ENCODE peak calls at places on chromosomes 16 and 17, in nine cellular contexts. I, T, M, Z, O, V, Q, P and A are unnamed samples.
A peak's percentile ranks its signal among the peaks of the same experiment; 100 is the strongest.

GRCh38 chr16:75483222-75483621 is 12.0 kb downstream of the CHST6 start:
- DNase-seq in I (no peak), T (no peak), M (no peak), Z (no peak), O (no peak), V (peak; percentile 14), Q (no peak), P (no peak), A (no peak)

GRCh38 chr17:73291260-73291801 is 20.5 kb downstream of the CDC42EP4 start:
- DNase-seq in I (peak; percentile 88), T (no peak), M (no peak), Z (peak; percentile 68), O (no peak), V (peak; percentile 60), Q (no peak), P (peak; percentile 80), A (peak; percentile 89)

GRCh38 chr17:42119301-42119700 is 1.9 kb downstream of the KAT2A start:
- DNase-seq in I (no peak), T (no peak), M (no peak), Z (no peak), O (no peak), V (no peak), Q (no peak), P (no peak), A (no peak)

GRCh38 chr17:57892820-57893595 is 43.2 kb upstream of the MRPS23 start:
- DNase-seq in I (peak; percentile 93), T (peak; percentile 49), M (no peak), Z (no peak), O (no peak), V (peak; percentile 97), Q (peak; percentile 80), P (peak; percentile 93), A (peak; percentile 93)

GRCh38 chr17:16516594-16517018 is 24.6 kb upstream of the LRRC75A start:
- DNase-seq in I (peak; percentile 25), T (no peak), M (no peak), Z (no peak), O (no peak), V (no peak), Q (peak; percentile 54), P (no peak), A (peak; percentile 59)

GRCh38 chr16:30894540-30895368 is 877 bp upstream of the BCL7C start:
- DNase-seq in I (no peak), T (no peak), M (no peak), Z (no peak), O (no peak), V (no peak), Q (no peak), P (no peak), A (no peak)

GRCh38 chr17:79798296-79799173 is 1.7 kb upstream of the CBX8 start:
- DNase-seq in I (no peak), T (no peak), M (no peak), Z (no peak), O (no peak), V (no peak), Q (peak; percentile 63), P (peak; percentile 44), A (no peak)

GRCh38 chr16:9836118-9836736 is 346.0 kb downstream of the GRIN2A start:
- DNase-seq in I (no peak), T (no peak), M (no peak), Z (peak; percentile 10), O (no peak), V (no peak), Q (peak; percentile 68), P (no peak), A (peak; percentile 28)

GRCh38 chr16:23296994-23297393 is 5.1 kb upstream of the SCNN1B start:
- DNase-seq in I (no peak), T (no peak), M (no peak), Z (peak; percentile 57), O (no peak), V (no peak), Q (peak; percentile 16), P (no peak), A (no peak)

GRCh38 chr17:10631048-10631700 is 25.9 kb downstream of the MYH3 start:
- DNase-seq in I (no peak), T (no peak), M (no peak), Z (peak; percentile 66), O (no peak), V (no peak), Q (peak; percentile 50), P (no peak), A (peak; percentile 55)

GRCh38 chr17:45971698-45972141 is 27.3 kb upstream of the STH start:
- DNase-seq in I (no peak), T (no peak), M (no peak), Z (no peak), O (no peak), V (no peak), Q (peak; percentile 42), P (no peak), A (no peak)

GRCh38 chr17:4559851-4560820 is at the start of gene GGT6:
- DNase-seq in I (no peak), T (no peak), M (no peak), Z (no peak), O (no peak), V (no peak), Q (no peak), P (peak; percentile 44), A (no peak)

GRCh38 chr16:728131-728889 is 1.4 kb downstream of the HAGHL start:
- DNase-seq in I (peak; percentile 76), T (peak; percentile 83), M (no peak), Z (peak; percentile 88), O (peak; percentile 62), V (no peak), Q (peak; percentile 72), P (peak; percentile 78), A (peak; percentile 91)

GRCh38 chr16:88478889-88479794 is 26.1 kb downstream of the ZFPM1 start:
- DNase-seq in I (no peak), T (no peak), M (no peak), Z (peak; percentile 68), O (no peak), V (no peak), Q (no peak), P (no peak), A (no peak)

GRCh38 chr17:65078441-65079160 is 22.1 kb upstream of the GNA13 start:
- DNase-seq in I (no peak), T (no peak), M (no peak), Z (no peak), O (no peak), V (no peak), Q (no peak), P (no peak), A (peak; percentile 71)

GRCh38 chr17:49851387-49852291 is 3.8 kb upstream of the TAC4 start:
- DNase-seq in I (peak; percentile 84), T (peak; percentile 60), M (no peak), Z (peak; percentile 77), O (peak; percentile 58), V (peak; percentile 36), Q (peak; percentile 89), P (peak; percentile 88), A (peak; percentile 82)

GRCh38 chr17:18987862-18988545 is 16.6 kb downstream of the FAM83G start:
- DNase-seq in I (no peak), T (no peak), M (no peak), Z (no peak), O (no peak), V (no peak), Q (no peak), P (no peak), A (no peak)

GRCh38 chr17:67575325-67575724 is 142.4 kb upstream of the NOL11 start:
- DNase-seq in I (no peak), T (no peak), M (no peak), Z (peak; percentile 40), O (no peak), V (no peak), Q (no peak), P (no peak), A (no peak)

GRCh38 chr17:29918922-29919856 is 10.8 kb downstream of the SSH2 start:
- DNase-seq in I (no peak), T (no peak), M (no peak), Z (no peak), O (no peak), V (no peak), Q (no peak), P (no peak), A (peak; percentile 10)

GRCh38 chr17:19347323-19348080 is 15.0 kb downstream of the B9D1 start:
- DNase-seq in I (no peak), T (no peak), M (no peak), Z (no peak), O (no peak), V (no peak), Q (no peak), P (no peak), A (no peak)

GRCh38 chr17:78789663-78790181 is 7.6 kb upstream of the CYTH1 start:
- DNase-seq in I (peak; percentile 87), T (peak; percentile 66), M (no peak), Z (no peak), O (peak; percentile 82), V (peak; percentile 58), Q (no peak), P (peak; percentile 95), A (peak; percentile 66)

GRCh38 chr17:60077226-60077625 is 1.5 kb downstream of the HEATR6 start:
- DNase-seq in I (no peak), T (no peak), M (no peak), Z (no peak), O (no peak), V (no peak), Q (peak; percentile 27), P (no peak), A (no peak)

GRCh38 chr16:85396879-85397871 is 215.9 kb upstream of the GSE1 start:
- DNase-seq in I (peak; percentile 20), T (no peak), M (no peak), Z (peak; percentile 68), O (no peak), V (no peak), Q (no peak), P (peak; percentile 29), A (no peak)

GRCh38 chr16:55502801-55503366 is 6.0 kb upstream of the LPCAT2 start:
- DNase-seq in I (peak; percentile 89), T (peak; percentile 34), M (no peak), Z (peak; percentile 7), O (no peak), V (peak; percentile 57), Q (peak; percentile 25), P (peak; percentile 95), A (peak; percentile 58)

GRCh38 chr17:21119247-21119944 is 7.4 kb upstream of the DHRS7B start:
- DNase-seq in I (peak; percentile 73), T (peak; percentile 65), M (no peak), Z (peak; percentile 80), O (peak; percentile 62), V (peak; percentile 38), Q (peak; percentile 73), P (peak; percentile 74), A (peak; percentile 75)

GRCh38 chr17:49001671-49002070 is 4.5 kb downstream of the IGF2BP1 start:
- DNase-seq in I (no peak), T (no peak), M (no peak), Z (no peak), O (no peak), V (no peak), Q (no peak), P (no peak), A (no peak)

GRCh38 chr17:71628306-71628705 is 492.5 kb upstream of the SOX9 start:
- DNase-seq in I (no peak), T (no peak), M (no peak), Z (no peak), O (no peak), V (no peak), Q (no peak), P (no peak), A (no peak)

GRCh38 chr17:39699818-39700147 is at the start of gene ERBB2:
- DNase-seq in I (peak; percentile 77), T (no peak), M (peak; percentile 27), Z (no peak), O (no peak), V (peak; percentile 42), Q (peak; percentile 85), P (peak; percentile 75), A (peak; percentile 85)

GRCh38 chr17:42290577-42290976 is 2.3 kb downstream of the STAT5A start:
- DNase-seq in I (peak; percentile 0), T (no peak), M (no peak), Z (no peak), O (no peak), V (no peak), Q (no peak), P (no peak), A (no peak)

GRCh38 chr16:88560722-88561484 is 9.3 kb upstream of the ZC3H18 start:
- DNase-seq in I (no peak), T (no peak), M (no peak), Z (no peak), O (no peak), V (no peak), Q (peak; percentile 78), P (no peak), A (no peak)

GRCh38 chr16:77043076-77043475 is 147.9 kb upstream of the MON1B start:
- DNase-seq in I (no peak), T (no peak), M (no peak), Z (no peak), O (no peak), V (no peak), Q (peak; percentile 41), P (no peak), A (no peak)